ENCODE peak calls at places on chromosomes 12 and 14, in nine cellular contexts. J is amniotic stem cell; R is left lung; N is activated CD4-positive, alpha-beta memory T cell treated with anti-CD3 and anti-CD28 coated beads for 36 hours; I is fibroblast of gingiva; Y is stimulated activated CD4-positive, alpha-beta T cell treated with anti-CD3 and anti-CD28 coated beads, Interleukin-12 subunit alpha, Interleukin-12 subunit beta, amount 100 ng/mL, for 24 hours; M is neural crest cell; P is NCI-H226; D is hippocampal formation. X is an unnamed sample.

GRCh38 chr14:65356327-65356836 is 56.1 kb upstream of the FUT8 start:
- DNase-seq in M (no peak), J (peak), Y (peak), R (peak), N (peak), D (no peak), P (peak), I (peak), X (no peak)

GRCh38 chr14:50906326-50906725 is 34.5 kb downstream of the ABHD12B start:
- DNase-seq in M (no peak), Y (no peak), R (no peak), I (no peak), N (no peak), J (no peak), P (no peak), D (peak), X (no peak)

GRCh38 chr12:70031046-70031445 is 206.0 kb downstream of the MYRFL start:
- DNase-seq in R (no peak), N (no peak), D (no peak), M (no peak), Y (no peak), J (no peak), I (no peak), P (no peak), X (no peak)

GRCh38 chr12:109191621-109192250 is 75.3 kb downstream of the ACACB start:
- DNase-seq in R (no peak), I (no peak), Y (no peak), P (peak), N (no peak), D (no peak), M (no peak), J (no peak), X (no peak)

GRCh38 chr14:65910108-65910507 is 497.6 kb downstream of the FUT8 start:
- DNase-seq in R (no peak), P (peak), D (peak), N (no peak), Y (no peak), I (peak), J (no peak), M (no peak), X (peak)

GRCh38 chr12:75816892-75817291 is 214.7 kb downstream of the PHLDA1 start:
- DNase-seq in P (peak), Y (no peak), D (no peak), M (no peak), N (no peak), J (no peak), I (peak), R (no peak), X (no peak)

GRCh38 chr14:95463173-95463901 is 53.1 kb downstream of the SYNE3 start:
- DNase-seq in R (no peak), J (no peak), Y (no peak), M (no peak), N (peak), I (no peak), D (no peak), P (peak), X (no peak)

GRCh38 chr12:102454808-102455760 is 25.3 kb downstream of the IGF1 start:
- DNase-seq in Y (no peak), D (no peak), I (peak), R (peak), M (no peak), J (no peak), P (no peak), N (no peak), X (peak)

GRCh38 chr12:42539696-42540095 is 49.9 kb downstream of the PRICKLE1 start:
- DNase-seq in I (peak), P (no peak), Y (no peak), J (no peak), N (no peak), D (no peak), M (no peak), R (no peak), X (no peak)

GRCh38 chr12:71551529-71551928 is 111.9 kb downstream of the LGR5 start:
- DNase-seq in D (peak), J (peak), M (no peak), N (no peak), Y (no peak), P (no peak), R (no peak), I (peak), X (peak)

GRCh38 chr14:98867726-98868125 is 404.3 kb downstream of the BCL11B start:
- DNase-seq in P (no peak), M (no peak), D (no peak), R (no peak), Y (no peak), J (no peak), N (no peak), I (no peak), X (no peak)

GRCh38 chr12:114863911-114864310 is 179.9 kb upstream of the TBX3 start:
- DNase-seq in J (no peak), M (no peak), D (no peak), Y (no peak), P (no peak), I (no peak), R (no peak), N (no peak), X (no peak)

GRCh38 chr12:88242161-88242925 is 100.2 kb downstream of the TMTC3 start:
- DNase-seq in D (no peak), I (peak), P (peak), M (no peak), N (peak), Y (no peak), R (no peak), J (peak), X (peak)

GRCh38 chr14:101827286-101827685 is 65.8 kb downstream of the PPP2R5C start:
- DNase-seq in J (no peak), M (no peak), P (no peak), Y (no peak), I (no peak), N (no peak), R (no peak), D (no peak), X (no peak)

GRCh38 chr14:87131879-87132278 is 861.1 kb downstream of the GALC start:
- DNase-seq in P (no peak), R (no peak), M (no peak), D (no peak), Y (no peak), J (no peak), N (no peak), I (no peak), X (no peak)

GRCh38 chr12:21827135-21827534 is 52.6 kb upstream of the KCNJ8 start:
- DNase-seq in I (no peak), M (no peak), R (no peak), N (no peak), Y (no peak), D (no peak), J (no peak), P (no peak), X (no peak)

GRCh38 chr14:96363751-96364336 is 518 bp downstream of the GSKIP start:
- DNase-seq in R (peak), N (peak), Y (peak), M (peak), J (peak), D (no peak), I (peak), P (peak), X (no peak)

GRCh38 chr14:94176808-94177207 is 2.7 kb downstream of the PPP4R4 start:
- DNase-seq in M (no peak), R (no peak), Y (no peak), D (no peak), I (no peak), J (no peak), N (no peak), P (no peak), X (no peak)

GRCh38 chr12:132354982-132355680 is 25.7 kb upstream of the GALNT9 start:
- DNase-seq in D (no peak), M (no peak), Y (no peak), I (no peak), N (no peak), J (no peak), R (no peak), P (no peak), X (no peak)

GRCh38 chr14:89269404-89269803 is 147.6 kb downstream of the FOXN3 start:
- DNase-seq in D (no peak), R (no peak), P (no peak), M (no peak), Y (no peak), I (no peak), J (no peak), N (no peak), X (no peak)

GRCh38 chr12:104671407-104672095 is 214.8 kb downstream of the CHST11 start:
- DNase-seq in Y (peak), I (peak), M (no peak), J (peak), N (peak), D (no peak), P (peak), R (peak), X (peak)

GRCh38 chr12:54680374-54680773 is 32.2 kb upstream of the DCD start:
- DNase-seq in M (no peak), J (no peak), P (no peak), Y (no peak), I (no peak), R (no peak), N (peak), D (no peak), X (no peak)

GRCh38 chr12:11581179-11581755 is 68.2 kb upstream of the ETV6 start:
- DNase-seq in R (peak), D (peak), J (peak), N (peak), P (peak), I (peak), Y (peak), M (peak), X (peak)

GRCh38 chr12:27969901-27970390 is 2.6 kb downstream of the PTHLH start:
- DNase-seq in P (peak), I (peak), Y (peak), N (peak), M (peak), R (peak), J (no peak), D (no peak), X (no peak)

GRCh38 chr12:108021129-108021528 is 108.0 kb upstream of the WSCD2 start:
- DNase-seq in J (no peak), N (no peak), P (no peak), Y (no peak), R (no peak), M (no peak), I (no peak), D (no peak), X (no peak)

GRCh38 chr14:36690301-36691020 is 28.8 kb downstream of the PAX9 start:
- DNase-seq in P (peak), N (no peak), D (no peak), I (peak), J (no peak), Y (no peak), R (no peak), M (no peak), X (no peak)

GRCh38 chr14:49160983-49161382 is 425.2 kb downstream of the RPS29 start:
- DNase-seq in D (no peak), I (no peak), R (no peak), N (no peak), M (no peak), Y (no peak), J (no peak), P (no peak), X (no peak)

X was measured in AG09319.